ENCODE peak calls at places on chromosome 1, in nine cellular contexts. N is left cardiac atrium; U is G401; Q is activated naive CD4-positive, alpha-beta T cell treated with anti-CD3 and anti-CD28 coated beads, Interleukin-2, amount 10 ng/mL, durations not matched to agents 7 days and 5 days; V is GM12892; O is cardiac fibroblast; A is HS-27A; Y is dorsolateral prefrontal cortex; I is NCI-H460. C is an unnamed sample.

GRCh38 chr1:118291686-118292085 is 106.7 kb upstream of the SPAG17 start:
- DNase-seq in N (peak), U (no peak), Q (no peak), V (no peak), O (peak), A (no peak), Y (no peak), I (no peak), C (peak)

GRCh38 chr1:87017994-87018672 is 103.7 kb downstream of the HS2ST1 start:
- DNase-seq in N (no peak), U (no peak), Q (no peak), V (no peak), O (peak), A (no peak), Y (no peak), I (no peak), C (no peak)

GRCh38 chr1:153699116-153699515 is 20.6 kb downstream of the NPR1 start:
- DNase-seq in N (no peak), U (no peak), Q (no peak), V (no peak), O (peak), A (no peak), Y (no peak), I (no peak), C (no peak)

GRCh38 chr1:111747282-111747734 is 8.1 kb upstream of the INKA2 start:
- DNase-seq in N (peak), U (peak), Q (peak), V (peak), O (peak), A (no peak), Y (no peak), I (peak), C (peak)

GRCh38 chr1:200400556-200400955 is 9.3 kb downstream of the ZNF281 start:
- DNase-seq in N (no peak), U (no peak), Q (no peak), V (no peak), O (no peak), A (no peak), Y (no peak), I (no peak), C (no peak)

GRCh38 chr1:12167493-12168429 is 970 bp downstream of the TNFRSF1B start:
- DNase-seq in N (no peak), U (no peak), Q (no peak), V (no peak), O (no peak), A (no peak), Y (no peak), I (no peak), C (no peak)

GRCh38 chr1:174153085-174153824 is 6.1 kb upstream of the RABGAP1L start:
- DNase-seq in N (no peak), U (no peak), Q (no peak), V (no peak), O (no peak), A (no peak), Y (no peak), I (peak), C (no peak)

GRCh38 chr1:25485536-25486235 is 55.0 kb downstream of the MACO1 start:
- DNase-seq in N (no peak), U (peak), Q (no peak), V (no peak), O (no peak), A (no peak), Y (no peak), I (no peak), C (no peak)

GRCh38 chr1:56326056-56326455 is 253.3 kb downstream of the PLPP3 start:
- DNase-seq in N (no peak), U (no peak), Q (no peak), V (no peak), O (peak), A (no peak), Y (no peak), I (no peak), C (no peak)

GRCh38 chr1:172343246-172344099 is 77.0 kb upstream of the C1orf105 start:
- DNase-seq in N (no peak), U (no peak), Q (no peak), V (no peak), O (peak), A (peak), Y (no peak), I (no peak), C (no peak)

C was measured in right cardiac atrium.